ENCODE peak calls at places on chromosome 12, in six cellular contexts. Y, D, K, C, X and F are unnamed samples.

GRCh38 chr12:119624971-119625370 is 31.4 kb downstream of the TMEM233 start:
- DNase-seq in Y (no peak), D (no peak), K (no peak), C (no peak), X (no peak), F (no peak)

GRCh38 chr12:19893514-19893913 is 454.2 kb downstream of the AEBP2 start:
- DNase-seq in Y (peak), D (no peak), K (no peak), C (no peak), X (peak), F (no peak)

GRCh38 chr12:14059538-14059937 is 78.1 kb upstream of the GRIN2B start:
- DNase-seq in Y (no peak), D (no peak), K (no peak), C (no peak), X (no peak), F (no peak)

GRCh38 chr12:131356485-131356884 is 354.4 kb upstream of the SFSWAP start:
- DNase-seq in Y (no peak), D (no peak), K (no peak), C (no peak), X (no peak), F (no peak)

GRCh38 chr12:55041651-55042050 is 21.9 kb downstream of the NEUROD4 start:
- DNase-seq in Y (no peak), D (no peak), K (no peak), C (no peak), X (no peak), F (no peak)

GRCh38 chr12:113980537-113981337 is 14.6 kb upstream of the RBM19 start:
- DNase-seq in Y (peak), D (peak), K (peak), C (no peak), X (peak), F (peak)

GRCh38 chr12:98725481-98726247 is 80.6 kb downstream of the APAF1 start:
- DNase-seq in Y (no peak), D (peak), K (peak), C (no peak), X (peak), F (peak)

GRCh38 chr12:80858356-80858755 is 79.4 kb downstream of the LIN7A start:
- DNase-seq in Y (no peak), D (no peak), K (no peak), C (no peak), X (no peak), F (no peak)

GRCh38 chr12:22518998-22519397 is 25.3 kb downstream of the C2CD5 start:
- DNase-seq in Y (no peak), D (no peak), K (no peak), C (no peak), X (no peak), F (no peak)

GRCh38 chr12:11854011-11854499 is 204.6 kb downstream of the ETV6 start:
- DNase-seq in Y (no peak), D (no peak), K (no peak), C (no peak), X (no peak), F (no peak)

GRCh38 chr12:131896811-131897270 is 2.4 kb downstream of the ULK1 start:
- DNase-seq in Y (no peak), D (no peak), K (no peak), C (no peak), X (no peak), F (no peak)

GRCh38 chr12:22313276-22313995 is 21.1 kb downstream of the ST8SIA1 start:
- DNase-seq in Y (no peak), D (no peak), K (no peak), C (no peak), X (no peak), F (no peak)

GRCh38 chr12:14965221-14965620 is 3.8 kb upstream of the ARHGDIB start:
- DNase-seq in Y (no peak), D (no peak), K (no peak), C (no peak), X (no peak), F (no peak)

GRCh38 chr12:64088431-64089349 is 133.4 kb downstream of the KICS2 start:
- DNase-seq in Y (peak), D (peak), K (no peak), C (no peak), X (peak), F (peak)

GRCh38 chr12:4107436-4107878 is 166.1 kb upstream of the CCND2 start:
- DNase-seq in Y (peak), D (peak), K (no peak), C (peak), X (peak), F (peak)

GRCh38 chr12:68904351-68904982 is 28.5 kb downstream of the CPM start:
- DNase-seq in Y (no peak), D (no peak), K (no peak), C (no peak), X (peak), F (no peak)

GRCh38 chr12:89140580-89141236 is 211.6 kb downstream of the DUSP6 start:
- DNase-seq in Y (no peak), D (no peak), K (no peak), C (no peak), X (peak), F (no peak)

GRCh38 chr12:89525002-89525823 is 617 bp upstream of the GALNT4 start:
- DNase-seq in Y (peak), D (peak), K (peak), C (peak), X (peak), F (peak)

GRCh38 chr12:77152623-77153193 is 87.3 kb upstream of the E2F7 start:
- DNase-seq in Y (no peak), D (no peak), K (no peak), C (no peak), X (peak), F (no peak)

GRCh38 chr12:3551976-3552725 is 61.1 kb downstream of the PRMT8 start:
- DNase-seq in Y (no peak), D (peak), K (no peak), C (no peak), X (no peak), F (no peak)

GRCh38 chr12:94553130-94553519 is 93.5 kb upstream of the CEP83 start:
- DNase-seq in Y (no peak), D (no peak), K (no peak), C (no peak), X (peak), F (no peak)

GRCh38 chr12:52715416-52715815 is 12.1 kb upstream of the KRT77 start:
- DNase-seq in Y (peak), D (peak), K (peak), C (no peak), X (no peak), F (peak)
- TF ChIP-seq CTCF in Y (no peak), D (peak), K (peak), C (no peak), X (no peak), F (no peak)

GRCh38 chr12:65282840-65283239 is 4.4 kb downstream of the MSRB3 start:
- DNase-seq in Y (no peak), D (no peak), K (no peak), C (no peak), X (no peak), F (no peak)
- TF ChIP-seq CTCF in Y (no peak), D (no peak), K (no peak), C (no peak), X (no peak), F (no peak)

GRCh38 chr12:56487448-56488040 is 417 bp downstream of the GLS2 start:
- DNase-seq in Y (no peak), D (peak), K (peak), C (no peak), X (no peak), F (peak)
- TF ChIP-seq CTCF in Y (no peak), D (no peak), K (no peak), C (no peak), X (no peak), F (no peak)

DNA sequence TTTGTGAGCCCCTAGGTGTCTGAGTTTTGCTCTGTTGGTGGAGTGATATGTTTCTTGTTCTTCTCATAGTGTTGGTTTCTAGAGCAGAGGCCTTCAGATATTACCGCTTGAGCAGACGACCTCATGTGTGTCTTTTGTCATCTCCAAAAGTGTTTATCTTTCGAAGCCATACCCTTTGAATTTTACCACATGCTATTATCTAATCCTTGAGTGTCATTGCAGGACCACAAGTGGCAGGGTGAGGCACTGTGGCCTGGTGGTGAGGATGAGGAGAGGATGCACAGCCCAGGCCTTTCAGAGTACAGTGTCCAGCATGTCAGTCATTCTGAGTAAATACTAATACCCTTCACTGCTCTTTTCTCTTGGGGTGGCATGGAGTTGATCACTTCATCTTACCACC is 57.2 kb upstream of the CISTR start:
- DNase-seq in Y (no peak), D (no peak), K (no peak), C (no peak), X (no peak), F (no peak)
- TF ChIP-seq CTCF in Y (no peak), D (no peak), K (no peak), C (no peak), X (no peak), F (no peak)

GRCh38 chr12:85280138-85280983 is at the start of gene ALX1:
- DNase-seq in Y (peak), D (peak), K (peak), C (no peak), X (peak), F (peak)
- TF ChIP-seq CTCF in Y (peak), D (peak), K (no peak), C (no peak), X (no peak), F (no peak)